ENCODE peak calls at places on chromosomes 1 and 21, in four cellular contexts. X, V, A and H are unnamed samples.

GRCh38 chr1:169999357-169999756 is 75.1 kb downstream of the KIFAP3 start:
- DNase-seq in X (no peak), V (no peak), A (no peak), H (no peak)

GRCh38 chr1:172466795-172467407 is 23.0 kb upstream of the PIGC start:
- DNase-seq in X (no peak), V (no peak), A (no peak), H (no peak)

GRCh38 chr1:81689531-81689941 is 111.2 kb upstream of the ADGRL2 start:
- DNase-seq in X (no peak), V (no peak), A (no peak), H (no peak)

GRCh38 chr21:18041012-18041411 is 203.6 kb upstream of the CHODL start:
- DNase-seq in X (no peak), V (no peak), A (no peak), H (no peak)

GRCh38 chr1:150154143-150154542 is 4.4 kb downstream of the PLEKHO1 start:
- DNase-seq in X (peak), V (no peak), A (no peak), H (peak)

GRCh38 chr21:44929799-44930542 is 9.3 kb upstream of the ITGB2 start:
- DNase-seq in X (no peak), V (no peak), A (no peak), H (no peak)

GRCh38 chr1:24084050-24084449 is 27.9 kb downstream of the MYOM3 start:
- DNase-seq in X (no peak), V (no peak), A (no peak), H (no peak)

GRCh38 chr1:218620956-218621355 is 275.8 kb downstream of the TGFB2 start:
- DNase-seq in X (no peak), V (no peak), A (no peak), H (no peak)

GRCh38 chr1:17883662-17884395 is 128.7 kb downstream of the ACTL8 start:
- DNase-seq in X (no peak), V (no peak), A (no peak), H (no peak)

GRCh38 chr1:22863766-22864165 is 108.9 kb downstream of the LACTBL1 start:
- DNase-seq in X (no peak), V (no peak), A (no peak), H (no peak)

GRCh38 chr1:114260805-114261488 is 107.3 kb upstream of the SYT6 start:
- DNase-seq in X (no peak), V (no peak), A (no peak), H (no peak)

GRCh38 chr1:192907545-192908243 is 98.9 kb downstream of the RGS2 start:
- DNase-seq in X (no peak), V (no peak), A (no peak), H (no peak)

GRCh38 chr1:92940541-92940940 is 20.7 kb downstream of the DIPK1A start:
- DNase-seq in X (no peak), V (no peak), A (no peak), H (no peak)

GRCh38 chr1:225602590-225603206 is 50.2 kb downstream of the ENAH start:
- DNase-seq in X (no peak), V (no peak), A (no peak), H (no peak)

GRCh38 chr1:167056529-167057296 is 33.5 kb downstream of the GPA33 start:
- DNase-seq in X (peak), V (no peak), A (no peak), H (no peak)

GRCh38 chr1:30670195-30671060 is 53.0 kb downstream of the MATN1 start:
- DNase-seq in X (no peak), V (peak), A (no peak), H (no peak)

GRCh38 chr1:41241748-41242644 is at the start of gene SCMH1:
- DNase-seq in X (no peak), V (peak), A (peak), H (peak)

GRCh38 chr1:77672374-77672773 is 10.1 kb downstream of the ZZZ3 start:
- DNase-seq in X (no peak), V (no peak), A (no peak), H (no peak)

GRCh38 chr1:200907611-200908097 is 13.0 kb downstream of the INAVA start:
- DNase-seq in X (no peak), V (no peak), A (no peak), H (peak)

GRCh38 chr1:53541761-53542550 is 82.8 kb downstream of the DMRTB1 start:
- DNase-seq in X (no peak), V (peak), A (no peak), H (peak)

GRCh38 chr1:186819140-186819539 is 9.6 kb upstream of the PLA2G4A start:
- DNase-seq in X (no peak), V (no peak), A (no peak), H (no peak)

GRCh38 chr1:15732686-15733081 is 3.4 kb upstream of the SLC25A34 start:
- DNase-seq in X (no peak), V (no peak), A (no peak), H (no peak)

GRCh38 chr1:170620164-170620563 is 43.8 kb upstream of the PRRX1 start:
- DNase-seq in X (no peak), V (no peak), A (no peak), H (no peak)

GRCh38 chr1:37944091-37944763 is 2.6 kb downstream of the INPP5B start:
- DNase-seq in X (no peak), V (no peak), A (no peak), H (no peak)

GRCh38 chr1:119160851-119161250 is 20.4 kb upstream of the WARS2 start:
- DNase-seq in X (no peak), V (no peak), A (no peak), H (no peak)

GRCh38 chr1:112744019-112744578 is 29.0 kb upstream of the PPM1J start:
- DNase-seq in X (no peak), V (no peak), A (no peak), H (no peak)

GRCh38 chr1:240691521-240692338 is 79.8 kb upstream of the GREM2 start:
- DNase-seq in X (no peak), V (peak), A (no peak), H (peak)

GRCh38 chr1:55402117-55402516 is 187.0 kb upstream of the USP24 start:
- DNase-seq in X (no peak), V (no peak), A (no peak), H (no peak)

GRCh38 chr1:42214447-42214871 is 49.9 kb upstream of the GUCA2A start:
- DNase-seq in X (no peak), V (no peak), A (no peak), H (no peak)

GRCh38 chr1:39825432-39825941 is 36.8 kb upstream of the BMP8B start:
- DNase-seq in X (no peak), V (no peak), A (no peak), H (no peak)

GRCh38 chr1:150563340-150564038 is 14.3 kb downstream of the ADAMTSL4 start:
- DNase-seq in X (no peak), V (no peak), A (no peak), H (peak)

GRCh38 chr1:224053456-224053855 is 60.5 kb upstream of the FBXO28 start:
- DNase-seq in X (no peak), V (no peak), A (no peak), H (no peak)

GRCh38 chr1:224054012-224054411 is 59.9 kb upstream of the FBXO28 start:
- DNase-seq in X (no peak), V (no peak), A (no peak), H (no peak)

GRCh38 chr1:224047538-224047937 is 66.4 kb upstream of the FBXO28 start:
- DNase-seq in X (no peak), V (no peak), A (no peak), H (no peak)

GRCh38 chr1:224052767-224053166 is 61.1 kb upstream of the FBXO28 start:
- DNase-seq in X (no peak), V (no peak), A (no peak), H (no peak)

GRCh38 chr1:224051086-224051406 is 62.9 kb upstream of the FBXO28 start:
- DNase-seq in X (no peak), V (no peak), A (no peak), H (no peak)
- TF ChIP-seq POLR2A in X (no peak), V (no peak), A (no peak), H (no peak)

DNA sequence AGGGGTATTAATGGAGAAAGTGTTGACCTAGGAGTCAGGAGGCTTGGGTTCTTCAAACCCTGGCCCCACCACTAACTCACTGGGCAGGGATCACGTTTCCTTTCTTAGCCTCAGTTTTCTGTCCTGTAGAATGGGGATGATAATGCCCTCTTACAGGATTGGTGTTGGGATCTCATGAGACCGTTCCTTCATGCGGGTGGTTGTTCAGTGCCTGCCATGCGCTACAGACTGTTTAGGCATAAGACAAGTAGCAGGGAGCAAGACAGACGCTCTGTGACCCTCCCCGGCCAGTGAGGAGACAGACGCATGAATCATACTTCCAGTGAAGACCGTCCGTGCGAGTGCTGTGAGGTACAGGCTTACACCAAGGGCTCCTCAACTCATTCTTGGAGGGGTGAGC is 81.7 kb downstream of the MAN1C1 start:
- DNase-seq in X (no peak), V (peak), A (no peak), H (no peak)
- H3K27ac ChIP-seq in X (peak), V (no peak), A (no peak), H (peak)

DNA sequence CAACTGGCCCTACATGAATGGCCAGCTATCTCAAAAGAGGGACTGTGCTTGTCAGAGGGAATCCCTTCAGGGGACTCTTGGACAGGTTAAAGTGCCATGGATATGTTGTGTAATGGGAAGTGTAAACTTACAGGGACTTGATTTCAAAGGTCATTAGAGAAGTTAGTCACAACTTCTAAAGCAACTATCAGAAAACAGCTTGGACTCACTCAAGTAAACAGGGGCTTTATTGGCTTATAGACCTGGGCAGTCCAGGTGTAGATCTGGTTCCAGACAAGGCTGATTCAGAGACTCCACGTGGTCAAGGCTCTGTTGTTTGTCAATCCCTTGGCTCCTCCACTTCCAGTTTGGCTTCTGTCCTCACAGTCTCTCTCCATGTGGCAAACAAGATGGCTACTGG is 2.3 kb downstream of the CRP start:
- DNase-seq in X (no peak), V (no peak), A (no peak), H (no peak)
- TF ChIP-seq POLR2A in X (no peak), V (no peak), A (no peak), H (no peak)

GRCh38 chr1:234661249-234661928 is 51.4 kb upstream of the IRF2BP2 start:
- DNase-seq in X (no peak), V (no peak), A (no peak), H (no peak)
- H3K27ac ChIP-seq in X (no peak), V (peak), A (no peak), H (no peak)

GRCh38 chr1:155858805-155859233 is 548 bp upstream of the SYT11 start:
- DNase-seq in X (no peak), V (peak), A (peak), H (no peak)

GRCh38 chr1:155860939-155861496 is 1.7 kb downstream of the SYT11 start:
- DNase-seq in X (no peak), V (no peak), A (no peak), H (no peak)

GRCh38 chr1:155856975-155857930 is at the start of gene GON4L:
- DNase-seq in X (peak), V (peak), A (peak), H (peak)

GRCh38 chr1:155859881-155860841 is 794 bp downstream of the SYT11 start:
- DNase-seq in X (peak), V (peak), A (peak), H (peak)

GRCh38 chr1:155859234-155859829 is at the start of gene SYT11:
- DNase-seq in X (peak), V (peak), A (peak), H (peak)
- TF ChIP-seq POLR2A in X (peak), V (no peak), A (no peak), H (no peak)

GRCh38 chr1:222045236-222045635 is 303.3 kb upstream of the DUSP10 start:
- DNase-seq in X (no peak), V (no peak), A (no peak), H (no peak)
- H3K27ac ChIP-seq in X (no peak), V (no peak), A (no peak), H (no peak)

GRCh38 chr1:1614954-1615255 is 395 bp upstream of the MIB2 start:
- DNase-seq in X (no peak), V (no peak), A (no peak), H (no peak)
- TF ChIP-seq POLR2A in X (no peak), V (no peak), A (no peak), H (no peak)